ENCODE peak calls at places on chromosomes 13 and 19, in four cellular contexts. X, I, R and Z are unnamed samples. For H3K27me3, the result is how much of the 10 kb centered on the place peaks cover.

GRCh38 chr13:95154441-95154886 is 146.8 kb downstream of the ABCC4 start:
- DNase-seq in X (no peak), I (no peak), R (peak), Z (no peak)

GRCh38 chr19:16541526-16542044 is 652 bp downstream of the CHERP start:
- DNase-seq in X (no peak), I (no peak), R (no peak), Z (no peak)

GRCh38 chr19:17671906-17672305 is 16.2 kb downstream of the UNC13A start:
- DNase-seq in X (no peak), I (no peak), R (peak), Z (no peak)

GRCh38 chr19:45403781-45404556 is 900 bp downstream of the PPP1R13L start:
- DNase-seq in X (peak), I (no peak), R (no peak), Z (peak)

GRCh38 chr13:74485757-74486156 is 351.6 kb upstream of the KLF12 start:
- DNase-seq in X (no peak), I (no peak), R (no peak), Z (no peak)

GRCh38 chr13:21501709-21502108 is 42.6 kb upstream of the ZDHHC20 start:
- DNase-seq in X (no peak), I (no peak), R (no peak), Z (no peak)

GRCh38 chr13:109275848-109276247 is 510.5 kb downstream of the IRS2 start:
- DNase-seq in X (no peak), I (no peak), R (no peak), Z (no peak)

GRCh38 chr19:21482863-21483276 is 22.5 kb upstream of the ZNF429 start:
- DNase-seq in X (peak), I (peak), R (peak), Z (peak)

GRCh38 chr13:76723551-76724232 is 162.5 kb downstream of the KCTD12 start:
- DNase-seq in X (no peak), I (peak), R (peak), Z (no peak)

GRCh38 chr13:36919206-36919832 is 719 bp downstream of the SMAD9 start:
- DNase-seq in X (peak), I (peak), R (peak), Z (no peak)

GRCh38 chr19:16359964-16360363 is 35.3 kb downstream of the KLF2 start:
- DNase-seq in X (no peak), I (no peak), R (no peak), Z (no peak)

GRCh38 chr13:41512441-41512840 is 55.1 kb downstream of the RGCC start:
- DNase-seq in X (no peak), I (no peak), R (no peak), Z (no peak)

GRCh38 chr13:76271728-76272232 is 614.4 kb downstream of the KCTD12 start:
- DNase-seq in X (no peak), I (no peak), R (no peak), Z (no peak)

GRCh38 chr13:43087960-43088580 is 64.7 kb downstream of the DNAJC15 start:
- DNase-seq in X (no peak), I (no peak), R (peak), Z (no peak)

GRCh38 chr13:40673061-40673397 is 6.6 kb upstream of the FOXO1 start:
- DNase-seq in X (no peak), I (no peak), R (no peak), Z (no peak)

GRCh38 chr13:106683179-106683578 is 115.2 kb upstream of the ARGLU1 start:
- DNase-seq in X (no peak), I (no peak), R (no peak), Z (no peak)

GRCh38 chr13:90246005-90246404 is 1101.5 kb upstream of the MIR17HG start:
- DNase-seq in X (no peak), I (no peak), R (no peak), Z (no peak)

DNA sequence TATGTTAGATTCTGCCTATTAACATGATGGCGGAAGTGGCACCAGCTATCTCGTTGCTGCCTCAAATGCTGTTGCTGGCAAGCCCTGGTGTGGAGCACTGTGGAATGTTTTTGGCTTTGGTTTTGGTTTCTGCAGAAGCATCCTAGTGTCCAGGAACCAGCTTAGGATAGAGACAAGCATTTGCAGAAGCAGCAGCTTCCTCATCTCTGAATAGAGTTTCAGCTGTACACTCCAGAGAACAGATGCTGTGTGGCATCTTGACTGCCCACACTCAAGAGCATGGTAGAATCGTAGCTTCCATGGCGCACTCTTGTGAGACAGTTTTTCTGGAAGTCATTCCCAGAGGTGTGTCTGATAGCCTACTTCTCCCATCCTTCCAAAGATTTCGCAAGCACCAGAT is 145.3 kb upstream of the RXFP2 start:
- DNase-seq in X (no peak), I (no peak), R (no peak), Z (no peak)
- H3K27ac ChIP-seq in X (no peak), I (no peak), R (no peak), Z (no peak)

DNA sequence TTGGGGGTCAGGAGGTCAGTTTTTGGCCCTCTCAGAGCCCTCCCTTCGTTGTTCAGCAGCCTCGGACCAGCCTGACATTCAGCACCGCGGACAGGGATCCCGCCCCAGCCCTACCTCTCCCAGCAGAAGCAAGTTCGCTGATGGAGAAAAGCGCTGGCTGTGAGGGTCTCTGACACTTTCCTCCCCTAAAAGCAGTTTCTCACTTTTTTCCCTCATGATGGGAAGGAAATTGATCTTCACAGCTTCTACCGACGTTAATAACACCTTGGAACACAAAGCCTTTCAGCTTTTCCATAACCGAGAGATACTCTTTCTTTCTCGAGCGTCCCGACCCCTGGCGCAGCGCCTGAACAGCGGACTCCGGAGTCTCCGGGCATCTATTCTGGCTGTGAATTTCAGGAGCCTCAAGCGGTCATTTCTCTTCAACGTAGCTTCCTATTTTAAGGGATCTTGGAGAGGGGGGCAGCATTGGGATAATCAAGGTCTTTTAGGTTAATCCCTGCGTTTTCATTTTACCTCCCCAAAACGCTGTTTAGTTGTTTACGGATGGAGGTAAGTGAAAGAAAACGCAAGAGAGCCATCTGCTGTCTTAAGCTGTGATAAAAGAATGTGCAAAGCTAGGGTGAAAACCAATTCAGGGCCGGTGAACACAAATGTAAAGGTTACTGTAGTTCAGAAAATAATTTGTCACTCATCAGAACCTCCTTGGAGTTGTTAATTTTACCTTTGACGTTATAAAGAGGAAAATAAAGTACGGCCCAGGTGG is 467.2 kb downstream of the ITGBL1 start:
- DNase-seq in X (no peak), I (no peak), R (peak), Z (no peak)
- TF ChIP-seq CTCF in X (no peak), I (no peak), R (no peak), Z (no peak)

DNA sequence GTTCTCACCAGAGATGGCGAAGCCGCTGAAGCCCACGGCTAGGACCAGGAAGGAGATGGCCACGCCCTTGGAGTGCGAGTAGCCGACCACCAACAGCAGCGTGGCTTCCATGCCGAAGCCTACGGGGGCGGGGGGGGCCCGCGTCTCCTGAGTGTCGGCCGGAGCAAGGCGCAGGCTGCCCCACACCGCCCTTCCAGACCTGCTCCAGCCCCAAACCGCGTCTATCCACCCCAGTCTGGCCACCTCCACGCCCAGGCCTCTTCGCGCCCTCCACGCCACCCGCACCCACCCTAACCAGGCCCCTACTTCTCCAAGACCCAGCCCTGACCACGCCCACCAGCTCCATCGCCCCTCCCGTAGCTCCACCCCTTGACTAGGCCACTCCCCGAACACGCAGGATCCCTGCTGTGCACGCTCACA is 6.2 kb downstream of the GFY start:
- DNase-seq in X (no peak), I (no peak), R (no peak), Z (peak)
- H3K27me3 ChIP-seq in X (half or more), I (under half), R (half or more), Z (half or more)

GRCh38 chr19:37988758-37989635 is 82.0 kb downstream of the SIPA1L3 start:
- DNase-seq in X (no peak), I (no peak), R (no peak), Z (no peak)
- H3K27ac ChIP-seq in X (no peak), I (no peak), R (no peak), Z (no peak)

DNA sequence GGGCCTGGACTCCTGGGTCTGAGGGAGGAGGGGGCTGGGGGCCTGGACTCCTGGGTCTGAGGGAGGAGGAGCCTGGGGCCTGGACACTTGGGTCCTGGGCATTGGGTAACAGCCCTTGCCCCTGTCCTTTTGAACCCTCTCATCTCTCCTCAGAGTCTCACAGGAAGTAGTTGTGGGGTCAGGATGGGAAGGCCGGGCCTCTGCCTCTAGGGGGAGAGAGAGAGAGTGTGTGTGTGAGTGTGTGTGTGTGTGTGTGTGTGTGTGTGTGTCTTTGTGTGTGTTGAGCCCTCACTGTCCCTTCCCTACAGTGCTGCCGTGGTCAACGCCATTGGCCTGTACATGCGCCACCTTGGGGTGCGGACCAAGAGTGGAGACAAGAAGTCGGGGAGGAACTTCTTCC is 10.9 kb downstream of the ARHGEF1 start:
- DNase-seq in X (no peak), I (no peak), R (no peak), Z (no peak)
- TF ChIP-seq CTCF in X (no peak), I (no peak), R (peak), Z (no peak)

GRCh38 chr19:35416331-35416730 is 31.7 kb upstream of the FFAR2 start:
- DNase-seq in X (no peak), I (no peak), R (no peak), Z (no peak)

GRCh38 chr19:35421362-35421761 is 26.7 kb upstream of the FFAR2 start:
- DNase-seq in X (no peak), I (no peak), R (no peak), Z (no peak)

GRCh38 chr19:35417278-35417677 is 30.8 kb upstream of the FFAR2 start:
- DNase-seq in X (no peak), I (no peak), R (no peak), Z (no peak)

GRCh38 chr19:35417713-35418534 is 30.1 kb upstream of the FFAR2 start:
- DNase-seq in X (no peak), I (no peak), R (no peak), Z (no peak)

GRCh38 chr19:35419046-35419445 is 29.0 kb upstream of the FFAR2 start:
- DNase-seq in X (no peak), I (no peak), R (no peak), Z (no peak)
- H3K27me3 ChIP-seq in X (under half), I (under half), R (under half), Z (under half)

GRCh38 chr13:23518231-23518630 is 52.0 kb upstream of the TNFRSF19 start:
- DNase-seq in X (no peak), I (no peak), R (no peak), Z (no peak)
- H3K27ac ChIP-seq in X (no peak), I (no peak), R (no peak), Z (no peak)

GRCh38 chr19:58228584-58229254 is at the start of gene ZNF544:
- DNase-seq in X (peak), I (peak), R (peak), Z (peak)
- TF ChIP-seq CTCF in X (no peak), I (peak), R (peak), Z (no peak)

DNA sequence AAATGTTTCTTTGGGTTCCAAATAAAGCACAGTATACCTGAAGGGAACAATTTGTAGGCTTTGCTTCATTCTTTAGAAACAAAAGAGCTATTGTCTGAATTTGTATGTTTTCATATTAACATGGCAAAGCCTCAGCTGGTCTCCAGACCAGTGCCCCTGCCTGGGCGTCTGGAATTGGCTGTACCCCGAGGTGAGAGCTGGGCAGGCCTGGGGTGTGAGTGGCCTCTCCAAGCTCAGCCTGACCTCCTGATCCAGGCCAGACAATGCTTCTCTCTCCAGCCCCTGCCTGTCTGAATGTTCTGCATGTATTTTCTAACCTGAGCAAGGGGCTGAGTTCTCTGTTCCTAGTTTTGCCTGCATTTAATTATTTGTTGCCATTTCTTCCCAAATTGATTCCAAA is 66.3 kb upstream of the MCF2L start:
- DNase-seq in X (peak), I (no peak), R (no peak), Z (no peak)
- H3K27me3 ChIP-seq in X (under half), I (under half), R (under half), Z (under half)